ENCODE peak calls at places on chromosomes 3 and 15, in seven cellular contexts. C is CMK, S is Right ventricle myocardium superior, D is H1, Q is AG08395, V is nephron progenitor cell, Z is SK-MEL-5. T is an unnamed sample.

GRCh38 chr15:51386486-51386885 is 45.0 kb downstream of the GLDN start:
- DNase-seq in Z (no peak), C (no peak), V (no peak), S (no peak), Q (no peak), D (no peak), T (no peak)

GRCh38 chr15:34725565-34725964 is 29.2 kb downstream of the GJD2 start:
- DNase-seq in C (no peak), S (no peak), D (no peak), Q (peak), Z (no peak), V (no peak), T (no peak)

GRCh38 chr3:13024274-13024863 is 48.9 kb downstream of the IQSEC1 start:
- DNase-seq in Z (no peak), V (no peak), D (no peak), S (no peak), Q (no peak), C (no peak), T (no peak)

GRCh38 chr15:98398886-98399285 is 249.5 kb upstream of the IGF1R start:
- DNase-seq in Z (no peak), S (no peak), C (no peak), V (no peak), D (no peak), Q (no peak), T (no peak)

GRCh38 chr3:73046195-73046594 is 15.3 kb upstream of the EBLN2 start:
- DNase-seq in Q (no peak), S (no peak), V (no peak), Z (no peak), D (no peak), C (no peak), T (no peak)

GRCh38 chr15:44195151-44195740 is at the start of gene FRMD5:
- DNase-seq in Q (peak), C (no peak), D (peak), S (peak), Z (peak), V (peak), T (peak)

GRCh38 chr15:95937128-95937528 is 393.4 kb upstream of the NR2F2 start:
- DNase-seq in C (no peak), V (no peak), Z (no peak), Q (no peak), D (no peak), S (no peak), T (no peak)

GRCh38 chr15:36688310-36689102 is 109.1 kb downstream of the CDIN1 start:
- DNase-seq in Q (peak), C (no peak), D (no peak), Z (no peak), S (no peak), V (no peak), T (no peak)

GRCh38 chr3:15382405-15382923 is 44.9 kb downstream of the METTL6 start:
- DNase-seq in D (no peak), C (no peak), V (no peak), Q (no peak), Z (no peak), S (no peak), T (no peak)

GRCh38 chr15:85642693-85643058 is 152.0 kb downstream of the KLHL25 start:
- DNase-seq in V (no peak), C (no peak), S (peak), Z (no peak), Q (peak), D (no peak), T (no peak)